ENCODE peak calls at places on chromosomes 4 and X, in seven cellular contexts. U is nephron progenitor cell; R is AG08395; S is stimulated activated naive B cell treated with anti-CD40 and anti-IgM and Interleukin-4, amounts not matched to agents 10 μg/mL and 1 μg/mL and 100 μg/mL, for 72 hours; A is left lobe of liver; K is EH; L is activated CD4-positive, alpha-beta T cell treated with anti-CD3 and anti-CD28 coated beads, Interleukin-2, amount 10 ng/mL, durations not matched to agents 7 days and 5 days. I is an unnamed sample.

GRCh38 chrX:68723491-68724155 is 76.2 kb downstream of the STARD8 start:
- DNase-seq in U (no peak), R (no peak), S (no peak), A (no peak), K (no peak), L (no peak), I (no peak)

GRCh38 chr4:56910172-56910967 is 2.7 kb downstream of the REST start:
- DNase-seq in U (no peak), R (no peak), S (no peak), A (no peak), K (peak), L (no peak), I (no peak)

GRCh38 chr4:145481164-145481941 is at the start of gene SMAD1:
- DNase-seq in U (peak), R (peak), S (peak), A (peak), K (peak), L (peak), I (peak)

GRCh38 chrX:69028761-69029120 is 136.5 kb downstream of the PJA1 start:
- DNase-seq in U (no peak), R (no peak), S (no peak), A (no peak), K (no peak), L (no peak), I (no peak)

GRCh38 chr4:56764775-56765174 is 56.7 kb downstream of the SPINK2 start:
- DNase-seq in U (no peak), R (peak), S (no peak), A (no peak), K (peak), L (no peak), I (no peak)

GRCh38 chr4:15587649-15588048 is 67.5 kb downstream of the FBXL5 start:
- DNase-seq in U (no peak), R (no peak), S (no peak), A (no peak), K (no peak), L (no peak), I (no peak)

GRCh38 chr4:25993564-25994185 is 79.7 kb downstream of the SMIM20 start:
- DNase-seq in U (peak), R (no peak), S (no peak), A (no peak), K (no peak), L (peak), I (no peak)

GRCh38 chr4:134201216-134202098 is at the start of gene PABPC4L:
- DNase-seq in U (peak), R (peak), S (no peak), A (no peak), K (peak), L (no peak), I (peak)

GRCh38 chr4:76174216-76174615 is 26.0 kb upstream of the NUP54 start:
- DNase-seq in U (no peak), R (no peak), S (no peak), A (no peak), K (no peak), L (no peak), I (no peak)

GRCh38 chr4:145731026-145731425 is 51.1 kb downstream of the C4orf51 start:
- DNase-seq in U (no peak), R (no peak), S (no peak), A (peak), K (peak), L (no peak), I (peak)

GRCh38 chr4:105666693-105667092 is 41.8 kb downstream of the INTS12 start:
- DNase-seq in U (no peak), R (no peak), S (no peak), A (no peak), K (peak), L (no peak), I (no peak)

GRCh38 chrX:137052641-137053235 is 18.9 kb upstream of the GPR101 start:
- DNase-seq in U (peak), R (no peak), S (peak), A (no peak), K (no peak), L (peak), I (peak)

GRCh38 chrX:99184153-99184552 is 1225.9 kb downstream of the PCDH19 start:
- DNase-seq in U (no peak), R (no peak), S (no peak), A (peak), K (no peak), L (no peak), I (no peak)

GRCh38 chr4:24470681-24471622 is 113.4 kb downstream of the DHX15 start:
- DNase-seq in U (peak), R (peak), S (peak), A (no peak), K (peak), L (no peak), I (peak)

GRCh38 chr4:77797239-77797638 is 21.9 kb downstream of the CNOT6L start:
- DNase-seq in U (no peak), R (no peak), S (no peak), A (no peak), K (peak), L (no peak), I (no peak)

GRCh38 chr4:170226288-170226687 is 136.5 kb upstream of the AADAT start:
- DNase-seq in U (no peak), R (no peak), S (no peak), A (peak), K (no peak), L (no peak), I (no peak)

GRCh38 chr4:46950826-46951225 is 41.8 kb upstream of the COX7B2 start:
- DNase-seq in U (no peak), R (no peak), S (no peak), A (no peak), K (no peak), L (no peak), I (no peak)

GRCh38 chr4:555566-556275 is 20.4 kb downstream of the TMEM271 start:
- DNase-seq in U (no peak), R (no peak), S (no peak), A (peak), K (no peak), L (no peak), I (peak)

GRCh38 chr4:89119836-89120235 is 8.5 kb downstream of the TIGD2 start:
- DNase-seq in U (no peak), R (no peak), S (no peak), A (no peak), K (peak), L (no peak), I (no peak)

GRCh38 chr4:114077610-114078009 is 98.2 kb upstream of the ARSJ start:
- DNase-seq in U (no peak), R (peak), S (no peak), A (no peak), K (peak), L (no peak), I (no peak)

GRCh38 chrX:120365320-120365719 is 3.4 kb downstream of the ATP1B4 start:
- DNase-seq in U (peak), R (peak), S (peak), A (peak), K (peak), L (peak), I (peak)

GRCh38 chr4:112327950-112328349 is 30.8 kb downstream of the ALPK1 start:
- DNase-seq in U (no peak), R (peak), S (peak), A (no peak), K (peak), L (peak), I (no peak)

GRCh38 chr4:156763511-156763910 is 208.1 kb downstream of the PDGFC start:
- DNase-seq in U (no peak), R (no peak), S (no peak), A (no peak), K (peak), L (no peak), I (no peak)

GRCh38 chrX:107571296-107571998 is 56.9 kb upstream of the PRPS1 start:
- DNase-seq in U (no peak), R (peak), S (no peak), A (no peak), K (peak), L (no peak), I (no peak)

GRCh38 chrX:137748827-137749226 is 182.9 kb downstream of the ZIC3 start:
- DNase-seq in U (no peak), R (no peak), S (no peak), A (no peak), K (no peak), L (no peak), I (no peak)

GRCh38 chr4:153223935-153224334 is 19.7 kb downstream of the TRIM2 start:
- DNase-seq in U (no peak), R (peak), S (no peak), A (no peak), K (peak), L (no peak), I (no peak)

GRCh38 chrX:48540015-48540350 is 469 bp downstream of the TBC1D25 start:
- DNase-seq in U (no peak), R (no peak), S (no peak), A (no peak), K (peak), L (peak), I (no peak)

GRCh38 chr4:8198906-8199593 is at the start of gene SH3TC1:
- DNase-seq in U (peak), R (peak), S (peak), A (peak), K (peak), L (peak), I (peak)

GRCh38 chrX:104166735-104167436 is 633 bp downstream of the FAM199X start:
- DNase-seq in U (peak), R (no peak), S (no peak), A (no peak), K (no peak), L (no peak), I (peak)

GRCh38 chr4:153634737-153635353 is 49.2 kb upstream of the TLR2 start:
- DNase-seq in U (no peak), R (peak), S (no peak), A (no peak), K (peak), L (no peak), I (no peak)

GRCh38 chr4:101944649-101945048 is 154.1 kb downstream of the BANK1 start:
- DNase-seq in U (no peak), R (peak), S (no peak), A (no peak), K (peak), L (no peak), I (no peak)

GRCh38 chr4:101126044-101126443 is 221.3 kb downstream of the PPP3CA start:
- DNase-seq in U (no peak), R (peak), S (no peak), A (no peak), K (peak), L (no peak), I (no peak)

GRCh38 chr4:177190995-177191568 is 118.6 kb upstream of the NEIL3 start:
- DNase-seq in U (no peak), R (no peak), S (no peak), A (no peak), K (peak), L (no peak), I (no peak)

GRCh38 chr4:560061-560460 is 16.0 kb downstream of the TMEM271 start:
- DNase-seq in U (no peak), R (no peak), S (no peak), A (peak), K (no peak), L (no peak), I (no peak)

GRCh38 chr4:128865132-128865531 is 55.6 kb downstream of the JADE1 start:
- DNase-seq in U (no peak), R (no peak), S (no peak), A (no peak), K (no peak), L (no peak), I (no peak)